ENCODE peak calls at places on chromosomes 4 and X, in nine cellular contexts. One of them, this sample, is unnamed.

GRCh38 chrX:150473371-150473770 is 95.0 kb upstream of the MTM1 start:
- DNase-seq in LoVo: no peak
- DNase-seq in AG20443: no peak
- DNase-seq in iPS-NIHi11: no peak
- DNase-seq in adrenal gland: no peak
- DNase-seq in GM20000: no peak
- DNase-seq in GF-D8: no peak
- DNase-seq in heart left ventricle: no peak
- DNase-seq in RPMI7951: no peak
- DNase-seq in this sample: no peak

GRCh38 chr4:52995341-52996030 is 133.4 kb downstream of the RASL11B start:
- DNase-seq in LoVo: no peak
- DNase-seq in AG20443: no peak
- DNase-seq in iPS-NIHi11: no peak
- DNase-seq in adrenal gland: no peak
- DNase-seq in GM20000: no peak
- DNase-seq in GF-D8: no peak
- DNase-seq in heart left ventricle: no peak
- DNase-seq in RPMI7951: no peak
- DNase-seq in this sample: no peak

GRCh38 chr4:13988347-13989265 is 361.1 kb upstream of the BOD1L1 start:
- DNase-seq in LoVo: no peak
- DNase-seq in AG20443: peak; percentile 85
- DNase-seq in iPS-NIHi11: no peak
- DNase-seq in adrenal gland: peak; percentile 80
- DNase-seq in GM20000: no peak
- DNase-seq in GF-D8: no peak
- DNase-seq in heart left ventricle: peak; percentile 11
- DNase-seq in RPMI7951: peak; percentile 98
- DNase-seq in this sample: peak; percentile 28

GRCh38 chr4:171812377-171813194 is 618 bp upstream of the GALNTL6 start:
- DNase-seq in LoVo: no peak
- DNase-seq in AG20443: peak; percentile 14
- DNase-seq in iPS-NIHi11: peak; percentile 18
- DNase-seq in adrenal gland: no peak
- DNase-seq in GM20000: peak; percentile 7
- DNase-seq in GF-D8: no peak
- DNase-seq in heart left ventricle: no peak
- DNase-seq in RPMI7951: no peak
- DNase-seq in this sample: no peak

GRCh38 chrX:38212246-38212645 is 8.4 kb downstream of the SRPX start:
- DNase-seq in LoVo: no peak
- DNase-seq in AG20443: no peak
- DNase-seq in iPS-NIHi11: no peak
- DNase-seq in adrenal gland: no peak
- DNase-seq in GM20000: no peak
- DNase-seq in GF-D8: no peak
- DNase-seq in heart left ventricle: no peak
- DNase-seq in RPMI7951: peak; percentile 33
- DNase-seq in this sample: no peak

GRCh38 chr4:6331018-6331417 is 61.4 kb downstream of the WFS1 start:
- DNase-seq in LoVo: no peak
- DNase-seq in AG20443: peak; percentile 37
- DNase-seq in iPS-NIHi11: peak; percentile 46
- DNase-seq in adrenal gland: no peak
- DNase-seq in GM20000: peak; percentile 50
- DNase-seq in GF-D8: no peak
- DNase-seq in heart left ventricle: no peak
- DNase-seq in RPMI7951: no peak
- DNase-seq in this sample: no peak

GRCh38 chrX:8591526-8591925 is 126.9 kb downstream of the VCX3B start:
- DNase-seq in LoVo: no peak
- DNase-seq in AG20443: no peak
- DNase-seq in iPS-NIHi11: no peak
- DNase-seq in adrenal gland: no peak
- DNase-seq in GM20000: no peak
- DNase-seq in GF-D8: no peak
- DNase-seq in heart left ventricle: no peak
- DNase-seq in RPMI7951: no peak
- DNase-seq in this sample: no peak

GRCh38 chr4:10204401-10205058 is 87.9 kb upstream of the WDR1 start:
- DNase-seq in LoVo: no peak
- DNase-seq in AG20443: peak; percentile 91
- DNase-seq in iPS-NIHi11: no peak
- DNase-seq in adrenal gland: no peak
- DNase-seq in GM20000: no peak
- DNase-seq in GF-D8: no peak
- DNase-seq in heart left ventricle: peak; percentile 37
- DNase-seq in RPMI7951: peak; percentile 56
- DNase-seq in this sample: no peak

GRCh38 chrX:20802036-20802435 is 535.3 kb upstream of the RPS6KA3 start:
- DNase-seq in LoVo: no peak
- DNase-seq in AG20443: no peak
- DNase-seq in iPS-NIHi11: no peak
- DNase-seq in adrenal gland: no peak
- DNase-seq in GM20000: no peak
- DNase-seq in GF-D8: no peak
- DNase-seq in heart left ventricle: no peak
- DNase-seq in RPMI7951: peak; percentile 0
- DNase-seq in this sample: no peak

GRCh38 chr4:69848028-69848427 is 11.9 kb downstream of the SULT1E1 start:
- DNase-seq in LoVo: no peak
- DNase-seq in AG20443: no peak
- DNase-seq in iPS-NIHi11: no peak
- DNase-seq in adrenal gland: no peak
- DNase-seq in GM20000: no peak
- DNase-seq in GF-D8: no peak
- DNase-seq in heart left ventricle: no peak
- DNase-seq in RPMI7951: no peak
- DNase-seq in this sample: no peak

GRCh38 chrX:99572711-99573110 is 837.4 kb downstream of the PCDH19 start:
- DNase-seq in LoVo: no peak
- DNase-seq in AG20443: no peak
- DNase-seq in iPS-NIHi11: no peak
- DNase-seq in adrenal gland: no peak
- DNase-seq in GM20000: no peak
- DNase-seq in GF-D8: no peak
- DNase-seq in heart left ventricle: no peak
- DNase-seq in RPMI7951: no peak
- DNase-seq in this sample: no peak

GRCh38 chr4:3688018-3688998 is 77.9 kb upstream of the ADRA2C start:
- DNase-seq in LoVo: no peak
- DNase-seq in AG20443: no peak
- DNase-seq in iPS-NIHi11: no peak
- DNase-seq in adrenal gland: no peak
- DNase-seq in GM20000: no peak
- DNase-seq in GF-D8: no peak
- DNase-seq in heart left ventricle: no peak
- DNase-seq in RPMI7951: peak; percentile 33
- DNase-seq in this sample: no peak

GRCh38 chr4:678765-679481 is 4.6 kb downstream of the MYL5 start:
- DNase-seq in LoVo: no peak
- DNase-seq in AG20443: no peak
- DNase-seq in iPS-NIHi11: no peak
- DNase-seq in adrenal gland: no peak
- DNase-seq in GM20000: no peak
- DNase-seq in GF-D8: no peak
- DNase-seq in heart left ventricle: no peak
- DNase-seq in RPMI7951: no peak
- DNase-seq in this sample: no peak

GRCh38 chrX:3142259-3143042 is 101.2 kb downstream of the ARSF start:
- DNase-seq in LoVo: no peak
- DNase-seq in AG20443: no peak
- DNase-seq in iPS-NIHi11: no peak
- DNase-seq in adrenal gland: no peak
- DNase-seq in GM20000: no peak
- DNase-seq in GF-D8: no peak
- DNase-seq in heart left ventricle: no peak
- DNase-seq in RPMI7951: no peak
- DNase-seq in this sample: no peak

GRCh38 chrX:153778151-153778551 is 2.7 kb upstream of the SRPK3 start:
- DNase-seq in LoVo: no peak
- DNase-seq in AG20443: no peak
- DNase-seq in iPS-NIHi11: no peak
- DNase-seq in adrenal gland: no peak
- DNase-seq in GM20000: no peak
- DNase-seq in GF-D8: no peak
- DNase-seq in heart left ventricle: no peak
- DNase-seq in RPMI7951: no peak
- DNase-seq in this sample: no peak

GRCh38 chr4:6206771-6207290 is 6.5 kb upstream of the JAKMIP1 start:
- DNase-seq in LoVo: no peak
- DNase-seq in AG20443: no peak
- DNase-seq in iPS-NIHi11: no peak
- DNase-seq in adrenal gland: no peak
- DNase-seq in GM20000: no peak
- DNase-seq in GF-D8: no peak
- DNase-seq in heart left ventricle: no peak
- DNase-seq in RPMI7951: no peak
- DNase-seq in this sample: no peak

GRCh38 chr4:177442623-177443155 is 452 bp upstream of the AGA start:
- DNase-seq in LoVo: no peak
- DNase-seq in AG20443: no peak
- DNase-seq in iPS-NIHi11: no peak
- DNase-seq in adrenal gland: no peak
- DNase-seq in GM20000: peak; percentile 15
- DNase-seq in GF-D8: peak; percentile 53
- DNase-seq in heart left ventricle: peak; percentile 9
- DNase-seq in RPMI7951: peak; percentile 6
- DNase-seq in this sample: peak; percentile 10

GRCh38 chrX:15675490-15675921 is 10.9 kb upstream of the CLTRN start:
- DNase-seq in LoVo: peak; percentile 72
- DNase-seq in AG20443: peak; percentile 71
- DNase-seq in iPS-NIHi11: peak; percentile 71
- DNase-seq in adrenal gland: peak; percentile 90
- DNase-seq in GM20000: peak; percentile 52
- DNase-seq in GF-D8: peak; percentile 48
- DNase-seq in heart left ventricle: peak; percentile 76
- DNase-seq in RPMI7951: no peak
- DNase-seq in this sample: peak; percentile 83

GRCh38 chrX:130173190-130173895 is 1.6 kb downstream of the RAB33A start:
- DNase-seq in LoVo: peak; percentile 1
- DNase-seq in AG20443: peak; percentile 73
- DNase-seq in iPS-NIHi11: no peak
- DNase-seq in adrenal gland: peak; percentile 48
- DNase-seq in GM20000: peak; percentile 74
- DNase-seq in GF-D8: peak; percentile 53
- DNase-seq in heart left ventricle: peak; percentile 35
- DNase-seq in RPMI7951: peak; percentile 81
- DNase-seq in this sample: no peak

GRCh38 chr4:172974586-172974985 is 194.0 kb upstream of the GALNT7 start:
- DNase-seq in LoVo: no peak
- DNase-seq in AG20443: no peak
- DNase-seq in iPS-NIHi11: no peak
- DNase-seq in adrenal gland: no peak
- DNase-seq in GM20000: no peak
- DNase-seq in GF-D8: no peak
- DNase-seq in heart left ventricle: no peak
- DNase-seq in RPMI7951: no peak
- DNase-seq in this sample: no peak

GRCh38 chr4:128424524-128425195 is 137.0 kb upstream of the PGRMC2 start:
- DNase-seq in LoVo: no peak
- DNase-seq in AG20443: peak; percentile 16
- DNase-seq in iPS-NIHi11: no peak
- DNase-seq in adrenal gland: no peak
- DNase-seq in GM20000: no peak
- DNase-seq in GF-D8: no peak
- DNase-seq in heart left ventricle: no peak
- DNase-seq in RPMI7951: peak; percentile 69
- DNase-seq in this sample: peak; percentile 16